ENCODE peak calls at places on chromosomes 3 and 15, in six cellular contexts. Y, L, I, Z, X and T are unnamed samples.
A peak's percentile ranks its signal among the peaks of the same experiment; 100 is the strongest.

GRCh38 chr3:126494204-126494603 is 18.5 kb upstream of the ZXDC start:
- DNase-seq in Y (no peak), X (no peak), I (no peak), L (no peak), Z (no peak), T (no peak)

GRCh38 chr15:98931001-98931400 is 76.6 kb downstream of the PGPEP1L start:
- DNase-seq in Y (no peak), I (no peak), X (no peak), Z (no peak), L (no peak), T (no peak)

GRCh38 chr3:72070005-72070404 is 285.1 kb upstream of the PROK2 start:
- DNase-seq in L (no peak), X (no peak), Y (no peak), Z (no peak), I (no peak), T (no peak)

GRCh38 chr3:62888180-62888579 is 13.0 kb upstream of the CADPS start:
- DNase-seq in I (no peak), X (no peak), L (no peak), Z (no peak), Y (peak; percentile 13), T (no peak)

GRCh38 chr15:44535509-44536297 is 1.2 kb upstream of the EIF3J start:
- DNase-seq in Z (no peak), I (peak; percentile 42), L (peak; percentile 21), Y (peak; percentile 40), X (no peak), T (no peak)

GRCh38 chr3:126530171-126531050 is 6.5 kb downstream of the CHST13 start:
- DNase-seq in I (no peak), X (peak; percentile 79), L (no peak), Z (no peak), Y (no peak), T (peak; percentile 66)

GRCh38 chr3:149713730-149714654 is 38.3 kb downstream of the COMMD2 start:
- DNase-seq in X (no peak), L (no peak), I (no peak), Y (no peak), Z (no peak), T (no peak)

GRCh38 chr3:35780800-35781199 is 141.5 kb downstream of the ARPP21 start:
- DNase-seq in Z (no peak), Y (no peak), X (no peak), I (no peak), L (no peak), T (no peak)

GRCh38 chr3:63067999-63068645 is 192.9 kb upstream of the CADPS start:
- DNase-seq in I (no peak), Z (peak; percentile 42), X (no peak), Y (peak; percentile 69), L (no peak), T (no peak)

GRCh38 chr15:82030191-82030590 is 15.6 kb downstream of the MEX3B start:
- DNase-seq in Z (no peak), L (no peak), I (no peak), X (no peak), Y (no peak), T (no peak)

GRCh38 chr3:27720899-27721716 is 1.0 kb downstream of the EOMES start:
- DNase-seq in I (no peak), Y (no peak), L (no peak), Z (no peak), X (no peak), T (no peak)

GRCh38 chr3:123871946-123872345 is 12.2 kb downstream of the MYLK start:
- DNase-seq in I (no peak), Z (peak; percentile 23), X (no peak), Y (peak; percentile 81), L (no peak), T (no peak)

GRCh38 chr15:74817370-74817737 is 4.7 kb downstream of the LMAN1L start:
- DNase-seq in X (no peak), Z (peak; percentile 8), L (no peak), I (no peak), Y (peak; percentile 78), T (no peak)

GRCh38 chr3:131796558-131796957 is 238.3 kb downstream of the CPNE4 start:
- DNase-seq in Z (no peak), Y (peak; percentile 30), I (no peak), X (peak; percentile 20), L (no peak), T (no peak)

GRCh38 chr15:45131510-45131909 is 1.7 kb downstream of the DUOX1 start:
- DNase-seq in Z (no peak), I (no peak), L (no peak), Y (no peak), X (no peak), T (no peak)